ENCODE peak calls at places on chromosomes 1 and 21, in eight cellular contexts. E is PC-3, W is testis, N is astrocyte of the spinal cord, D is gastrocnemius medialis, A is fibroblast of villous mesenchyme, M is fibroblast of pulmonary artery, U is Peyer's patch. F is an unnamed sample.

GRCh38 chr1:97050501-97050900 is 328.9 kb downstream of the PTBP2 start:
- DNase-seq in W (no peak), M (peak; percentile 69), U (no peak), E (peak; percentile 51), D (no peak), N (peak; percentile 56), A (peak; percentile 68), F (peak; percentile 76)

GRCh38 chr1:1553821-1554494 is 13.5 kb upstream of the TMEM240 start:
- DNase-seq in U (no peak), W (no peak), A (no peak), D (no peak), E (no peak), M (no peak), N (no peak), F (no peak)

GRCh38 chr1:118783095-118783758 is 204.9 kb downstream of the TBX15 start:
- DNase-seq in U (no peak), A (no peak), D (no peak), E (peak; percentile 14), M (no peak), N (no peak), W (no peak), F (no peak)

GRCh38 chr21:36320421-36321324 is 676 bp downstream of the MORC3 start:
- DNase-seq in E (peak; percentile 70), N (peak; percentile 76), W (peak; percentile 72), A (peak; percentile 73), D (peak; percentile 38), U (peak; percentile 82), M (peak; percentile 64), F (peak; percentile 67)

GRCh38 chr1:81513796-81514354 is 286.9 kb upstream of the ADGRL2 start:
- DNase-seq in D (no peak), E (no peak), N (no peak), A (no peak), W (no peak), M (no peak), U (no peak), F (no peak)

GRCh38 chr1:145959333-145959732 is 1.5 kb upstream of the LIX1L start:
- DNase-seq in D (no peak), E (no peak), N (no peak), U (no peak), A (no peak), M (no peak), W (no peak), F (no peak)

GRCh38 chr21:28308516-28308915 is 684.2 kb downstream of the LTN1 start:
- DNase-seq in E (peak; percentile 74), N (peak; percentile 15), A (no peak), M (no peak), D (no peak), U (no peak), W (no peak), F (no peak)

GRCh38 chr1:178487070-178487615 is 9.6 kb downstream of the CLEC20A start:
- DNase-seq in M (no peak), W (no peak), E (no peak), U (no peak), D (no peak), N (no peak), A (no peak), F (no peak)

GRCh38 chr1:232657426-232657825 is 27.5 kb upstream of the SIPA1L2 start:
- DNase-seq in M (no peak), A (no peak), N (no peak), U (no peak), W (no peak), E (no peak), D (no peak), F (peak; percentile 33)

GRCh38 chr1:233127157-233127556 is 168.4 kb downstream of the PCNX2 start:
- DNase-seq in A (no peak), N (no peak), E (no peak), W (no peak), M (peak; percentile 65), U (no peak), D (no peak), F (peak; percentile 47)

GRCh38 chr1:38031513-38031866 is 15.1 kb downstream of the POU3F1 start:
- DNase-seq in M (no peak), W (peak; percentile 27), E (no peak), U (no peak), D (no peak), N (no peak), A (no peak), F (no peak)

GRCh38 chr1:33181906-33182305 is at the start of gene TRIM62:
- DNase-seq in M (peak; percentile 86), N (peak; percentile 92), W (peak; percentile 91), U (peak; percentile 80), E (peak; percentile 87), A (peak; percentile 90), D (peak; percentile 76), F (peak; percentile 83)

GRCh38 chr1:159162511-159163265 is 8.7 kb upstream of the CADM3 start:
- DNase-seq in D (no peak), E (peak; percentile 18), U (no peak), M (no peak), A (no peak), W (no peak), N (no peak), F (no peak)

GRCh38 chr1:206941766-206942418 is 4.4 kb downstream of the PIGR start:
- DNase-seq in M (no peak), U (no peak), A (peak; percentile 7), D (no peak), E (no peak), N (no peak), W (no peak), F (no peak)

GRCh38 chr1:76635784-76636183 is 231.5 kb upstream of the ST6GALNAC5 start:
- DNase-seq in W (no peak), U (no peak), E (no peak), D (no peak), A (no peak), M (peak; percentile 1), N (no peak), F (no peak)

GRCh38 chr1:167477962-167478361 is 40.4 kb downstream of the CD247 start:
- DNase-seq in E (no peak), W (no peak), U (no peak), N (no peak), M (no peak), A (no peak), D (no peak), F (no peak)

GRCh38 chr1:235913311-235913710 is 46.6 kb upstream of the LYST start:
- DNase-seq in N (peak; percentile 28), D (no peak), U (no peak), M (no peak), W (no peak), E (peak; percentile 56), A (no peak), F (no peak)

GRCh38 chr21:37552496-37553399 is 186.2 kb downstream of the DYRK1A start:
- DNase-seq in U (no peak), W (peak; percentile 71), D (peak; percentile 67), N (no peak), A (no peak), E (no peak), M (no peak), F (no peak)

GRCh38 chr1:76425843-76426145 is 351.2 kb downstream of the ST6GALNAC3 start:
- DNase-seq in D (no peak), N (peak; percentile 66), E (peak; percentile 56), W (no peak), U (no peak), A (peak; percentile 90), M (peak; percentile 86), F (peak; percentile 79)

GRCh38 chr1:33872681-33873080 is 8.8 kb downstream of the HMGB4 start:
- DNase-seq in E (no peak), A (no peak), M (no peak), D (no peak), N (peak; percentile 74), U (no peak), W (no peak), F (no peak)

GRCh38 chr1:214448536-214448935 is 102.9 kb downstream of the PTPN14 start:
- DNase-seq in M (no peak), W (no peak), N (no peak), D (no peak), A (no peak), U (no peak), E (no peak), F (no peak)
- TF ChIP-seq CTCF in M (no peak), W (no peak), N (no peak), D (no peak), A (no peak), U (no peak), E (no peak), F (no peak)

DNA sequence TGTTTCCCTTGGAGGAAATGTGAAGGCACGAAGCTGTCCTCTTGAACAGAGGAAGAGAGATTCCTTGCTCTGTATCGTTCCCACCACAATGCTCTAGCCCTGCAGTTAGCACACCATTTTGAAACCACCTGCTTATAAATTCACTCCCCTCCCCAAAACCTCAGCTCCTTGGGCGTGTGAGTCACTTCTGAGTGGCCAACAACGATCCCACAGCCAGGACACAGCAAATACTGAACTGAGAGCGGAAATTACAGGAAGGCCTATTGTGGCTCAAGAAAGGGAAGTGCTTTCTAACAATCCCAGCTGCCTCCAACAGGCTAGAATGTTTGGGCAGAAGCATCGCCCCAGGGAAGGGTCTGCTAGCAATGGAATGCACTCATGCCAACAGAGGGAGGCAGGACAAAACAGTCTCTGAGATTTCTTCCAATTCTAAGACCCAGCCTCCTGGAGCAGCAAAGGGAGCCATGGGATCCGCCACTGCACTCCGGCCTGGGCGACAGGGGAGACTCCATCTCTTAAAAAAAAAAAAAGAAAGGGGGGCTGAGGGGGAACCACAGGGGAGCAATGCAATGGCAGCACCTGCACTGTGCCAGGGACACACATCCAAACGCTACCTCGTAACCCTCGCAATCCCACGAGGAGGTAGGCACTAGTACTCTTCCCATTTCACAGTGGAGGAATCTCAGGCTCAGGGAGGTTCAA is 1.9 kb downstream of the TMEM53 start:
- DNase-seq in E (peak; percentile 93), W (no peak), A (peak; percentile 41), M (peak; percentile 24), U (peak; percentile 56), N (peak; percentile 88), D (no peak), F (peak; percentile 58)
- H3K4me3 ChIP-seq in E (peak overlapping the region; percentile 79), W (no peak overlapping the region), A (no peak overlapping the region), M (no peak overlapping the region), U (peak overlapping the region; percentile 73), N (no peak overlapping the region), D (no peak overlapping the region), F (no peak overlapping the region)

DNA sequence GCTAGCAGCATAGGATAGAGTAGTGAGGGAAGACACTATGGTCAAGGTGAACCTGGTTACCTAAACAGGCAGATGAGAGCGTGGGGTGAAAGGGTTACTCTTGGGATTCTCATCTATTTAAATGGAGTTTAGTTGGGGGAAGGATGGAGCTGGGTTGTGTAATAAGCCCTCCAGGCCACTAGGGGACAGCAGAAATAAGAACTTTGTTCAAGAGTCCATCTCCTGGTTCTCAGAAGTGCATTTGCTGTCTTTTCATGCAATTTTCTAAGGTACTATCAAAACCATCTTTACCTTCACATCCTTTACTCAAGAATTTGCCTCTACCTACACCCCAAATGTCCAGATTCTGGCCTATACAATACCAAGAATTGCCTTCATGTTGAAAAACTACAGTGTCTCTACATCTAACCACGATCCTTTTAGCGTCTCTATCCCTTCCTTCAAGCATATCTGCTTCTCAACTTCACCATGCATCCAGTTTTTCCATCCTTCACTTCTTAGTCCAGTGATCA is 28.0 kb downstream of the SLAMF1 start:
- DNase-seq in E (peak; percentile 38), M (no peak), U (no peak), A (no peak), D (no peak), W (no peak), N (no peak), F (no peak)
- TF ChIP-seq CTCF in E (peak; percentile 68), M (peak; percentile 25), U (peak; percentile 56), A (peak; percentile 40), D (no peak), W (peak; percentile 62), N (peak; percentile 24), F (peak; percentile 35)

DNA sequence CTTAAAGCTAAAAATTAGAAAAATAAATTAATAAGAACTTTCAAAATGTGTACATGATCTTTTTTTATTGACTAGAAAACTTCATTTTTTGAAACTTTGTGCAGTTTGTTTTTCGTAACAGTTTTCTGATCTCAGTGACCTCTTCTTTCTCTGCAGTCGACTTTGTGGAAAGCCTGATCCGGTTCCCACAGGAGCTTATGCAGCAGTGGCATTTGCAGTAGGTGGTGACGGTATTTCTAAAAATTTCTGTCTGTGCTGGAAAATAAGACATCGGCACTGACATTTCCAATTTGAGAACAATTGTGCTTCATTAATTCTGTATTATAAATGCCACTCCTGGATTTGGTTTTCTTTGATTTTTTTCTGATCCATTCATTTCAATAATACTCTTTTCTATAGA is 68.8 kb downstream of the CLDN17 start:
- DNase-seq in N (no peak), A (no peak), U (no peak), M (no peak), E (no peak), W (no peak), D (no peak), F (no peak)
- H3K4me3 ChIP-seq in N (no peak overlapping the region), A (no peak overlapping the region), U (no peak overlapping the region), M (no peak overlapping the region), E (no peak overlapping the region), W (no peak overlapping the region), D (no peak overlapping the region), F (no peak overlapping the region)